ENCODE peak calls at places on chromosomes 7 and 10, in six cellular contexts. L is CD4-positive, alpha-beta T cell; E is osteoblast; F is NCI-H460; X is activated T-helper 1 cell treated with anti-CD3 and anti-CD28 coated beads, Interleukin-12 subunit alpha, Interleukin-12 subunit beta, Interleukin-2, Interleukin-4 antibody, amounts not matched to agents 30 ng/mL and 10 ng/mL and 1 ng/mL, durations not matched to agents 14 hours and 24 hours and 36 hours; A is IMR-90. M is an unnamed sample.

GRCh38 chr10:34526186-34526585 is 288.9 kb downstream of the PARD3 start:
- DNase-seq in A (peak), X (no peak), E (peak), L (no peak), F (peak), M (no peak)

GRCh38 chr7:22419488-22419887 is 62.5 kb upstream of the RAPGEF5 start:
- DNase-seq in X (no peak), F (no peak), E (no peak), A (no peak), L (no peak), M (no peak)

GRCh38 chr7:135321556-135321955 is 87.9 kb downstream of the STRA8 start:
- DNase-seq in L (no peak), A (peak), F (no peak), E (no peak), X (no peak), M (no peak)

GRCh38 chr10:119575506-119575905 is 21.3 kb downstream of the TIAL1 start:
- DNase-seq in E (no peak), L (peak), A (peak), F (no peak), X (peak), M (no peak)

GRCh38 chr7:139937685-139938084 is 108.6 kb downstream of the TBXAS1 start:
- DNase-seq in L (no peak), E (no peak), X (no peak), A (no peak), F (no peak), M (no peak)

GRCh38 chr7:151327659-151328058 is 14.0 kb upstream of the NUB1 start:
- DNase-seq in A (peak), E (no peak), X (no peak), L (no peak), F (no peak), M (no peak)

GRCh38 chr10:31118561-31118960 is 86.9 kb upstream of the ZNF438 start:
- DNase-seq in L (no peak), F (no peak), X (no peak), A (peak), E (peak), M (no peak)

GRCh38 chr10:15166325-15166724 is 2.2 kb downstream of the NMT2 start:
- DNase-seq in L (no peak), E (peak), A (peak), F (no peak), X (no peak), M (no peak)

GRCh38 chr10:70775679-70776454 is 9.3 kb downstream of the TBATA start:
- DNase-seq in F (no peak), A (no peak), E (peak), X (no peak), L (no peak), M (no peak)

GRCh38 chr7:159084069-159084801 is 60.4 kb downstream of the VIPR2 start:
- DNase-seq in E (peak), X (no peak), F (no peak), A (no peak), L (no peak), M (no peak)

M was measured in T-helper 17 cell.